ENCODE peak calls at places on chromosomes 12 and 14, in four cellular contexts. L is stimulated activated CD4-positive, alpha-beta T cell treated with anti-CD3 and anti-CD28 coated beads, Interleukin-1b, Interleukin-23, amount 100 ng/mL, for 1 hour; A is HT-29; B is NCI-H146. M is an unnamed sample.

GRCh38 chr12:30739020-30739419 is 15.7 kb downstream of the CAPRIN2 start:
- DNase-seq in L (no peak), A (no peak), B (no peak), M (no peak)

GRCh38 chr12:114998118-114998771 is 314.3 kb upstream of the TBX3 start:
- DNase-seq in L (no peak), A (no peak), B (no peak), M (no peak)

GRCh38 chr14:32662234-32662633 is 276.4 kb upstream of the NPAS3 start:
- DNase-seq in L (no peak), A (no peak), B (no peak), M (no peak)

GRCh38 chr12:76685246-76685678 is 78.7 kb upstream of the ZDHHC17 start:
- DNase-seq in L (no peak), A (no peak), B (peak), M (peak)

GRCh38 chr12:52417742-52418141 is 11.6 kb upstream of the KRT82 start:
- DNase-seq in L (no peak), A (no peak), B (peak), M (peak)

GRCh38 chr12:16062611-16063010 is 151.5 kb downstream of the DERA start:
- DNase-seq in L (no peak), A (no peak), B (no peak), M (no peak)

GRCh38 chr14:29056167-29056566 is 289.6 kb downstream of the FOXG1 start:
- DNase-seq in L (no peak), A (no peak), B (no peak), M (no peak)

GRCh38 chr14:102777711-102778615 is 714 bp downstream of the TRAF3 start:
- DNase-seq in L (no peak), A (peak), B (peak), M (no peak)

GRCh38 chr12:87157791-87158190 is 871.4 kb downstream of the C12orf50 start:
- DNase-seq in L (no peak), A (no peak), B (no peak), M (no peak)